ENCODE peak calls at places on chromosomes 6 and 20, in seven cellular contexts. One of them, this sample, is unnamed.

GRCh38 chr6:134249759-134250602 is 67.9 kb downstream of the SGK1 start:
- DNase-seq in CD4-positive, alpha-beta T cell: no peak
- DNase-seq in fibroblast of lung: peak; percentile 54
- DNase-seq in IMR-90: peak; percentile 75
- DNase-seq in choroid plexus epithelial cell: peak; percentile 65
- DNase-seq in Caco-2: no peak
- DNase-seq in GM06990: no peak
- DNase-seq in this sample: no peak

GRCh38 chr20:41072099-41072798 is 43.6 kb downstream of the TOP1 start:
- DNase-seq in GM06990: no peak
- DNase-seq in IMR-90: peak; percentile 88
- DNase-seq in fibroblast of lung: peak; percentile 89
- DNase-seq in Caco-2: no peak
- DNase-seq in choroid plexus epithelial cell: peak; percentile 88
- DNase-seq in CD4-positive, alpha-beta T cell: no peak
- DNase-seq in this sample: no peak

GRCh38 chr20:48690888-48691287 is 136.9 kb downstream of the PREX1 start:
- DNase-seq in CD4-positive, alpha-beta T cell: no peak
- DNase-seq in Caco-2: no peak
- DNase-seq in fibroblast of lung: peak; percentile 71
- DNase-seq in GM06990: no peak
- DNase-seq in IMR-90: peak; percentile 36
- DNase-seq in choroid plexus epithelial cell: no peak
- DNase-seq in this sample: no peak

GRCh38 chr6:145531032-145531431 is 204.3 kb downstream of the EPM2A start:
- DNase-seq in GM06990: no peak
- DNase-seq in Caco-2: no peak
- DNase-seq in CD4-positive, alpha-beta T cell: no peak
- DNase-seq in fibroblast of lung: no peak
- DNase-seq in IMR-90: no peak
- DNase-seq in choroid plexus epithelial cell: no peak
- DNase-seq in this sample: no peak

GRCh38 chr6:80544500-80545055 is 438.1 kb downstream of the BCKDHB start:
- DNase-seq in Caco-2: no peak
- DNase-seq in IMR-90: peak; percentile 25
- DNase-seq in fibroblast of lung: no peak
- DNase-seq in GM06990: no peak
- DNase-seq in CD4-positive, alpha-beta T cell: no peak
- DNase-seq in choroid plexus epithelial cell: no peak
- DNase-seq in this sample: no peak

GRCh38 chr20:3250091-3250504 is 11.1 kb upstream of the SLC4A11 start:
- DNase-seq in IMR-90: no peak
- DNase-seq in GM06990: no peak
- DNase-seq in fibroblast of lung: no peak
- DNase-seq in Caco-2: peak; percentile 66
- DNase-seq in choroid plexus epithelial cell: peak; percentile 30
- DNase-seq in CD4-positive, alpha-beta T cell: no peak
- DNase-seq in this sample: no peak

GRCh38 chr6:69907981-69908498 is 41.7 kb downstream of the COL19A1 start:
- DNase-seq in CD4-positive, alpha-beta T cell: no peak
- DNase-seq in fibroblast of lung: peak; percentile 58
- DNase-seq in choroid plexus epithelial cell: peak; percentile 57
- DNase-seq in Caco-2: no peak
- DNase-seq in GM06990: no peak
- DNase-seq in IMR-90: peak; percentile 26
- DNase-seq in this sample: no peak

GRCh38 chr6:34970962-34971361 is 81.9 kb downstream of the ANKS1A start:
- DNase-seq in fibroblast of lung: peak; percentile 65
- DNase-seq in choroid plexus epithelial cell: peak; percentile 91
- DNase-seq in IMR-90: peak; percentile 85
- DNase-seq in GM06990: no peak
- DNase-seq in Caco-2: no peak
- DNase-seq in CD4-positive, alpha-beta T cell: no peak
- DNase-seq in this sample: no peak

GRCh38 chr6:82144852-82145332 is 102.7 kb downstream of the IBTK start:
- DNase-seq in CD4-positive, alpha-beta T cell: no peak
- DNase-seq in IMR-90: peak; percentile 93
- DNase-seq in choroid plexus epithelial cell: peak; percentile 89
- DNase-seq in Caco-2: peak; percentile 62
- DNase-seq in GM06990: no peak
- DNase-seq in fibroblast of lung: peak; percentile 93
- DNase-seq in this sample: no peak

GRCh38 chr20:22453244-22454080 is 130.9 kb downstream of the FOXA2 start:
- DNase-seq in fibroblast of lung: no peak
- DNase-seq in choroid plexus epithelial cell: peak; percentile 25
- DNase-seq in GM06990: no peak
- DNase-seq in Caco-2: peak; percentile 58
- DNase-seq in CD4-positive, alpha-beta T cell: no peak
- DNase-seq in IMR-90: no peak
- DNase-seq in this sample: no peak

GRCh38 chr6:33947047-33947446 is 143.2 kb upstream of the MLN start:
- DNase-seq in IMR-90: no peak
- DNase-seq in Caco-2: no peak
- DNase-seq in fibroblast of lung: no peak
- DNase-seq in choroid plexus epithelial cell: no peak
- DNase-seq in CD4-positive, alpha-beta T cell: no peak
- DNase-seq in GM06990: no peak
- DNase-seq in this sample: no peak

GRCh38 chr6:137728386-137729349 is 138.4 kb upstream of the TNFAIP3 start:
- DNase-seq in choroid plexus epithelial cell: peak; percentile 87
- DNase-seq in GM06990: no peak
- DNase-seq in CD4-positive, alpha-beta T cell: no peak
- DNase-seq in Caco-2: no peak
- DNase-seq in fibroblast of lung: peak; percentile 78
- DNase-seq in IMR-90: peak; percentile 88
- DNase-seq in this sample: no peak

GRCh38 chr6:140857734-140858380 is 1274.9 kb upstream of the GJE1 start:
- DNase-seq in GM06990: no peak
- DNase-seq in IMR-90: peak; percentile 95
- DNase-seq in fibroblast of lung: peak; percentile 99
- DNase-seq in Caco-2: no peak
- DNase-seq in choroid plexus epithelial cell: peak; percentile 99
- DNase-seq in CD4-positive, alpha-beta T cell: no peak
- DNase-seq in this sample: no peak

GRCh38 chr6:166424431-166424830 is 41.7 kb upstream of the MPC1 start:
- DNase-seq in GM06990: no peak
- DNase-seq in IMR-90: no peak
- DNase-seq in CD4-positive, alpha-beta T cell: no peak
- DNase-seq in fibroblast of lung: no peak
- DNase-seq in Caco-2: no peak
- DNase-seq in choroid plexus epithelial cell: no peak
- DNase-seq in this sample: no peak

GRCh38 chr20:19211661-19212523 is 550 bp upstream of the SLC24A3 start:
- DNase-seq in fibroblast of lung: no peak
- DNase-seq in Caco-2: no peak
- DNase-seq in choroid plexus epithelial cell: peak; percentile 16
- DNase-seq in GM06990: peak; percentile 8
- DNase-seq in CD4-positive, alpha-beta T cell: no peak
- DNase-seq in IMR-90: no peak
- DNase-seq in this sample: no peak

GRCh38 chr20:19210426-19211155 is 1.9 kb upstream of the SLC24A3 start:
- DNase-seq in Caco-2: no peak
- DNase-seq in GM06990: no peak
- DNase-seq in fibroblast of lung: no peak
- DNase-seq in choroid plexus epithelial cell: no peak
- DNase-seq in IMR-90: no peak
- DNase-seq in CD4-positive, alpha-beta T cell: no peak
- DNase-seq in this sample: no peak

GRCh38 chr20:19213946-19214490 is 1.6 kb downstream of the SLC24A3 start:
- DNase-seq in choroid plexus epithelial cell: no peak
- DNase-seq in CD4-positive, alpha-beta T cell: no peak
- DNase-seq in Caco-2: no peak
- DNase-seq in IMR-90: no peak
- DNase-seq in GM06990: no peak
- DNase-seq in fibroblast of lung: no peak
- DNase-seq in this sample: no peak

GRCh38 chr20:19211252-19211651 is 1.2 kb upstream of the SLC24A3 start:
- DNase-seq in fibroblast of lung: no peak
- DNase-seq in choroid plexus epithelial cell: no peak
- DNase-seq in Caco-2: no peak
- DNase-seq in IMR-90: no peak
- DNase-seq in GM06990: no peak
- DNase-seq in CD4-positive, alpha-beta T cell: no peak
- DNase-seq in this sample: no peak

DNA sequence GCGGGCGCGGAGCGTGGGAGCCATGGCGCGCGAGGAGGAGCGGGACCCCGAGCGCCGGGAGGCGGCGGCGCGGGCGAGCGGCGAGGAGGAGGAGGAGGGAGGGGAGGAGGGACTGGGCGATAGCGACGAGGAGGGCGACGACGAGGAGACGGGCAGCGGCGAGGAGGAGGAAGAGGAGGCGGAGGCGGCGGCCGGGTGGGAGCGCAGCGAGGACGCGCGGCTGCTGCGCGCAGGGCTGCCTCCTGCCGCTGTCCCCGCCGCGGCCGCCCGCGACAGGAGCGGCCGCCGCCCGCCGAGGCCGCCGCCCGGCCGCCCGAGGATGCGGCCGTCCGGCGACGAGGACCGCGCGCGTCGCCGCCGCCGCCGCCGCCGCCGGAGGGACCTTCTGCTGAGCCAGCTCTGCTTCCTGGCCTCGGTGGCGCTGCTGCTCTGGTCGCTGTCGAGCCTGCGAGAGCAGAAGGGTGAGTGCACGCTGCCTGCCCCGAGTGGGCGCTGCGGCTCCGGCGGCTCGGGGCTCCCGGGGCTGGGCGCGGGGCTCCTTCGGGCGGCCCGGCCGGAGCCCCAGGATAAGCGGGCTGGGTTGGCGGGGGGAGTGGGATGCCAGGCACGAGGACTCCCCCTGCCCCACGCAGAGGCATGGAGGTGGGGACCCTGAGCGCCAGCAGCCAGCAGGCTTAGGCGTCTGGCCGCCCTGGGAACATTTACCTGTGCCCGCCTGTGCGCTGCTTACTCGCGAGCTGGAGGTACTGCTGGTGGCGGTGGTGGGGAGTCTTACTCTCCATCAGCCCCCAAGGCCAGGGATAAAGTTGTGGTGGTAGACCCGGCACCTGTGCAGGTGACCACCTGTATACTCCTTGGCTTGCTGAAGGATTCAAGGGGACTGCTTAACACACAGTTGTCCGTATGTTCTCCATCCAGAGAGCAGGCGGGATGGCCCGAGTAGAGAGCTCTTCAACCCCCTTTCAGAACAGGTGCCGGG is at the start of gene SLC24A3:
- DNase-seq in GM06990: peak; percentile 34
- DNase-seq in CD4-positive, alpha-beta T cell: no peak
- DNase-seq in choroid plexus epithelial cell: peak; percentile 63
- DNase-seq in fibroblast of lung: peak; percentile 31
- DNase-seq in Caco-2: peak; percentile 72
- DNase-seq in IMR-90: no peak
- DNase-seq in this sample: peak; percentile 86
- TF ChIP-seq CTCF in GM06990: peak; percentile 46
- TF ChIP-seq CTCF in CD4-positive, alpha-beta T cell: no peak
- TF ChIP-seq CTCF in choroid plexus epithelial cell: peak; percentile 54
- TF ChIP-seq CTCF in fibroblast of lung: peak; percentile 28
- TF ChIP-seq CTCF in Caco-2: peak; percentile 40
- TF ChIP-seq CTCF in IMR-90: no peak
- TF ChIP-seq CTCF in this sample: peak; percentile 67

GRCh38 chr20:43983359-43983758 is 68.7 kb downstream of the TOX2 start:
- DNase-seq in fibroblast of lung: no peak
- DNase-seq in CD4-positive, alpha-beta T cell: peak; percentile 5
- DNase-seq in Caco-2: no peak
- DNase-seq in choroid plexus epithelial cell: no peak
- DNase-seq in GM06990: no peak
- DNase-seq in IMR-90: no peak
- DNase-seq in this sample: no peak
- TF ChIP-seq CTCF in fibroblast of lung: peak; percentile 28
- TF ChIP-seq CTCF in CD4-positive, alpha-beta T cell: peak; percentile 25
- TF ChIP-seq CTCF in Caco-2: peak; percentile 46
- TF ChIP-seq CTCF in choroid plexus epithelial cell: peak; percentile 47
- TF ChIP-seq CTCF in GM06990: peak; percentile 51
- TF ChIP-seq CTCF in IMR-90: peak; percentile 7
- TF ChIP-seq CTCF in this sample: peak; percentile 45

DNA sequence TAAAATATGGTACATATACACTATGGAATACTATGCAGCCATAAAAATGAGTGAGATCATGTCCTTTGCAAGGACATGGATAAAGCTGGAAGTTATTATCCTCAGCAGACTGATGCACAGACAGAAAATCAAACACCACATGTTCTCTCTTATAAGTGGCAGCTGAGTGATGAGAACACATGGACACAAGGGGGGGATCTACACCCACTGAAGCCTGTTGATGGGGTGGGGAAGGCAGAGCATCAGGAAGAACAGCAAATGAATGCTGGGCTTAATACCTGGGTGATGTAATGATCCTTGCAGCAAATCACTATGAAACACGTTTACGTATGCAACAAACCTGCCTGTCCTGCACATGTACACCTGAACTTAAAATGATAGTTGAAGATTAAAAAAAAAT is 71.3 kb downstream of the MANEA start:
- DNase-seq in fibroblast of lung: no peak
- DNase-seq in Caco-2: no peak
- DNase-seq in GM06990: no peak
- DNase-seq in IMR-90: no peak
- DNase-seq in CD4-positive, alpha-beta T cell: no peak
- DNase-seq in choroid plexus epithelial cell: no peak
- DNase-seq in this sample: no peak
- TF ChIP-seq CTCF in fibroblast of lung: no peak
- TF ChIP-seq CTCF in Caco-2: no peak
- TF ChIP-seq CTCF in GM06990: peak; percentile 20
- TF ChIP-seq CTCF in IMR-90: no peak
- TF ChIP-seq CTCF in CD4-positive, alpha-beta T cell: no peak
- TF ChIP-seq CTCF in choroid plexus epithelial cell: no peak
- TF ChIP-seq CTCF in this sample: no peak

DNA sequence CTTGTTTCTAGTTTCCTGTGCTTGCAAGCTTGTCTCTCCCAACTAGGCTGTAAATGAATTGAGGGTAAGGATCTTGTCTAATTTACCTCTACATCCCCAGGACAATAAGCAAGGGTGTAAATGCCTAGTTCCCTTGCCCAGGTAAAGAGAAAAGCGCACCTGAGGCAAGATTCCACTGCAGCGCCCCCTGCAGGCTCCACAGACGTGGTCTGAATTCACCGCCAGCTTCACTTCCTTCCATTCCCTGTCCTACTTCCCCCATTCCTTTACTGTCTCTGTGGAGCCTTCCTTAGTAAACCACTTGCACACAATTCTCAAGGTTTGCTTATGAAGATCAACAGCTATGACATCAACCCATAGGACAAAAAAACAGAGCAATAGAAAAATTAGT is 42.3 kb downstream of the ANKEF1 start:
- DNase-seq in fibroblast of lung: no peak
- DNase-seq in CD4-positive, alpha-beta T cell: no peak
- DNase-seq in choroid plexus epithelial cell: no peak
- DNase-seq in GM06990: no peak
- DNase-seq in Caco-2: no peak
- DNase-seq in IMR-90: no peak
- DNase-seq in this sample: no peak
- TF ChIP-seq CTCF in fibroblast of lung: peak; percentile 27
- TF ChIP-seq CTCF in CD4-positive, alpha-beta T cell: no peak
- TF ChIP-seq CTCF in choroid plexus epithelial cell: peak; percentile 53
- TF ChIP-seq CTCF in GM06990: peak; percentile 60
- TF ChIP-seq CTCF in Caco-2: peak; percentile 36
- TF ChIP-seq CTCF in IMR-90: no peak
- TF ChIP-seq CTCF in this sample: peak; percentile 45

This sample was measured in type B pancreatic cell.